ENCODE peak calls at places on chromosomes 7 and 10, in nine cellular contexts. H is spleen, V is suprapubic skin, X is SK-N-MC, A is stomach, B is sigmoid colon, L is GM23338, N is prostate gland, M is HepG2. S is an unnamed sample.

GRCh38 chr10:34121974-34122282 is 693.2 kb downstream of the PARD3 start:
- DNase-seq in H (no peak), V (no peak), X (no peak), A (no peak), B (no peak), L (no peak), N (no peak), M (no peak), S (no peak)

GRCh38 chr7:84112771-84113170 is 81.8 kb downstream of the SEMA3A start:
- DNase-seq in H (no peak), V (no peak), X (no peak), A (no peak), B (no peak), L (no peak), N (no peak), M (no peak), S (no peak)

GRCh38 chr10:124025638-124026336 is 67.6 kb downstream of the CHST15 start:
- DNase-seq in H (peak; percentile 67), V (no peak), X (no peak), A (peak; percentile 40), B (no peak), L (peak; percentile 25), N (no peak), M (peak; percentile 48), S (no peak)

GRCh38 chr10:119205926-119206602 is 1.3 kb upstream of the GRK5 start:
- DNase-seq in H (peak; percentile 93), V (no peak), X (no peak), A (peak; percentile 59), B (peak; percentile 87), L (peak; percentile 65), N (peak; percentile 20), M (peak; percentile 83), S (peak; percentile 59)

GRCh38 chr7:38374507-38374906 is 101.1 kb upstream of the TARP start:
- DNase-seq in H (no peak), V (no peak), X (no peak), A (no peak), B (no peak), L (peak; percentile 80), N (no peak), M (peak; percentile 11), S (no peak)

GRCh38 chr10:126350216-126350992 is 37.9 kb downstream of the ADAM12 start:
- DNase-seq in H (no peak), V (no peak), X (no peak), A (no peak), B (no peak), L (no peak), N (no peak), M (no peak), S (no peak)

GRCh38 chr7:36066021-36066664 is 86.9 kb upstream of the EEPD1 start:
- DNase-seq in H (no peak), V (no peak), X (no peak), A (no peak), B (peak; percentile 13), L (no peak), N (no peak), M (no peak), S (no peak)

GRCh38 chr10:99984201-99984600 is 25.5 kb downstream of the DNMBP start:
- DNase-seq in H (no peak), V (no peak), X (no peak), A (no peak), B (no peak), L (no peak), N (no peak), M (no peak), S (no peak)

GRCh38 chr10:28282341-28282740 is 20.5 kb downstream of the MPP7 start:
- DNase-seq in H (no peak), V (no peak), X (no peak), A (no peak), B (no peak), L (no peak), N (no peak), M (no peak), S (no peak)

GRCh38 chr10:99682032-99682431 is 22.7 kb downstream of the ENTPD7 start:
- DNase-seq in H (no peak), V (no peak), X (no peak), A (no peak), B (no peak), L (no peak), N (no peak), M (no peak), S (no peak)

GRCh38 chr7:10221084-10221483 is 752.6 kb upstream of the PHF14 start:
- DNase-seq in H (no peak), V (no peak), X (no peak), A (no peak), B (no peak), L (no peak), N (no peak), M (no peak), S (no peak)

GRCh38 chr7:127253289-127254162 is 785 bp upstream of the GRM8 start:
- DNase-seq in H (peak; percentile 90), V (peak; percentile 74), X (no peak), A (peak; percentile 67), B (peak; percentile 73), L (peak; percentile 86), N (peak; percentile 49), M (peak; percentile 8), S (no peak)

GRCh38 chr10:106795619-106796018 is 368.9 kb downstream of the SORCS1 start:
- DNase-seq in H (no peak), V (no peak), X (no peak), A (no peak), B (peak; percentile 77), L (peak; percentile 74), N (no peak), M (peak; percentile 1), S (no peak)

GRCh38 chr7:119578116-119578515 is 694.9 kb upstream of the KCND2 start:
- DNase-seq in H (no peak), V (no peak), X (no peak), A (no peak), B (no peak), L (no peak), N (no peak), M (no peak), S (no peak)

GRCh38 chr7:119572132-119572531 is 700.8 kb upstream of the KCND2 start:
- DNase-seq in H (no peak), V (no peak), X (no peak), A (no peak), B (no peak), L (no peak), N (no peak), M (no peak), S (no peak)

GRCh38 chr7:119572541-119572940 is 700.4 kb upstream of the KCND2 start:
- DNase-seq in H (peak; percentile 73), V (no peak), X (no peak), A (no peak), B (no peak), L (no peak), N (no peak), M (no peak), S (no peak)
- H3K27ac ChIP-seq in H (no peak overlapping the region), V (no peak overlapping the region), X (no peak overlapping the region), A (no peak overlapping the region), B (no peak overlapping the region), L (no peak overlapping the region), N (no peak overlapping the region), M (no peak overlapping the region), S (no peak overlapping the region)

GRCh38 chr7:2542011-2542923 is 13.1 kb downstream of the BRAT1 start:
- DNase-seq in H (no peak), V (peak; percentile 60), X (no peak), A (no peak), B (peak; percentile 56), L (no peak), N (no peak), M (no peak), S (no peak)
- H3K36me3 ChIP-seq in H (peaks cover 100% of the 10 kb centered on the region), V (peaks cover 88% of the 10 kb centered on the region), X (peaks cover 55% of the 10 kb centered on the region), A (peaks cover 79% of the 10 kb centered on the region), B (peaks cover 92% of the 10 kb centered on the region), L (no peaks in the 10 kb centered on the region), N (peaks cover 44% of the 10 kb centered on the region), M (peaks cover 19% of the 10 kb centered on the region), S (peaks cover 15% of the 10 kb centered on the region)

GRCh38 chr10:92080244-92080643 is 156.7 kb downstream of the BTAF1 start:
- DNase-seq in H (no peak), V (no peak), X (no peak), A (no peak), B (no peak), L (peak; percentile 33), N (no peak), M (no peak), S (no peak)

GRCh38 chr10:92079003-92079402 is 155.4 kb downstream of the BTAF1 start:
- DNase-seq in H (no peak), V (no peak), X (no peak), A (no peak), B (no peak), L (no peak), N (no peak), M (no peak), S (no peak)

GRCh38 chr10:92074126-92074887 is 150.7 kb downstream of the BTAF1 start:
- DNase-seq in H (no peak), V (no peak), X (no peak), A (no peak), B (no peak), L (no peak), N (no peak), M (no peak), S (no peak)

GRCh38 chr10:92075829-92076228 is 152.3 kb downstream of the BTAF1 start:
- DNase-seq in H (no peak), V (no peak), X (no peak), A (no peak), B (no peak), L (no peak), N (no peak), M (no peak), S (no peak)

DNA sequence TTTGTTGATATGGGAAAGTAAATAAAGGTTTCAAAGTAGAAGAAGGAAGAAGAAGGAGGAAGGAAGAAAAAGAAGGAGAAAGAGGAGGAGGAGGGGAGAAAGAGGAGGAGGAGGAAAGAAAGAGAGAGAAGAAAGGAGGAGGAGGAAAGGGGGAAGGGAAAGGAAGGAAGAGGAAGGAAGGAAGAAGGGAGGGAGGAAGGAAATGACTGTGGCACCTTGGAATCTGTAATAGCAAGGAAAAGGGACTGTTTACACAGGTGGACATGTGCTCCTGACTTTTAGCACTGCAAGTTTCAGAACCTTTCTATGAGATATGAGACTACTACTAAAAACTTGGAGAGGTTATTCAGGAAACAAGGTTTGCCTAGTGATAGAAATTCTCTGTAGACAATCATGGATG is 153.2 kb downstream of the BTAF1 start:
- DNase-seq in H (no peak), V (no peak), X (no peak), A (no peak), B (no peak), L (no peak), N (no peak), M (no peak), S (no peak)
- TF ChIP-seq POLR2AphosphoS5 in H (no peak), V (no peak), X (no peak), A (no peak), B (no peak), L (no peak), N (no peak), M (no peak), S (no peak)

DNA sequence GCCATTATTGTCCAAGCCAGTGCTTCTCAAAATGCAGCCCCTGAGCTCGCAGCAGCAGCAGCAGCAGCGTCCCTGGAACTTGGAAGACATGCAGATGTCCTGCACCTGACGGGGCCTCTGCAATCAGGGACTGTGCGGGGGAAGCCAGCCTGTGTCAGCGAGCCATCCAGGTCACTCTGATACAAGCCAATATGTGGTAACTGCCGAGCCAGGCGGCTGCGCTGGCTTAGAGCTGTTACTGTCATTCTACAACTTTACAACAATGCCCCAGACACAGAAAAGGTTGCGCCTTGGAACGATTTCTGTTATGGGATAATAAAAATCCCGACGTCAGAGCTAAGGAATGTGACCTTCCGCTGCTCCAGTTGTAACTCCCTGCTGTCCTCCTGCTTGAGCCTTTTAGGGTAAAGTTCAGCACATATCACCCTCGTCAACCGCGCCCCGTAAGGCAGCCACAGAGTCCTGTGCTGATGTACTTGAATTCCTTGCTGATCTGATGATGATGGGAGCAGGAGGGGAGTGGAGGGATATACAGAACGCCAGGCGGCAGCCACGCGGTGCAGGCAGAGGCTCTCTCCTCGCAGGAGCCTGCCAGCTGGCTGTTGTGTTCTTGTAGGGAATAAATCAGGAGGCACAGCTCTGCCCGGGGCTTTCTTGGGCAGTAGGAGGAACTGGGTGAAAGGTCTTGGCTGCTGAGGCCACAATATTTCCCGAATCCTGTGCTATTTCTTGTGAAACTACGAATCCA is 20.0 kb upstream of the CRYGN start:
- DNase-seq in H (no peak), V (peak; percentile 94), X (no peak), A (peak; percentile 73), B (peak; percentile 98), L (peak; percentile 75), N (peak; percentile 87), M (peak; percentile 79), S (peak; percentile 81)
- H3K27ac ChIP-seq in H (peak overlapping the region; percentile 65), V (peak overlapping the region; percentile 79), X (no peak overlapping the region), A (peak overlapping the region; percentile 86), B (peak overlapping the region; percentile 98), L (peak overlapping the region; percentile 81), N (peak overlapping the region; percentile 81), M (no peak overlapping the region), S (peak overlapping the region; percentile 95)